ENCODE peak calls at places on chromosomes 11 and 22, in four cellular contexts. One of them, this sample, is unnamed. For H3K36me3 and H3K4me1, the result is how much of the 10 kb centered on the place peaks cover.

GRCh38 chr11:59267196-59267595 is 54.5 kb upstream of the MPEG1 start:
- DNase-seq in uterus: no peak
- DNase-seq in CD8-positive, alpha-beta memory T cell: no peak
- DNase-seq in neural progenitor cell: no peak
- DNase-seq in this sample: no peak

GRCh38 chr11:114296190-114296978 is at the start of gene NNMT:
- DNase-seq in CD8-positive, alpha-beta memory T cell: no peak
- DNase-seq in neural progenitor cell: no peak
- DNase-seq in uterus: peak
- DNase-seq in this sample: no peak

GRCh38 chr11:67440229-67441081 is 2.8 kb downstream of the CORO1B start:
- DNase-seq in uterus: no peak
- DNase-seq in CD8-positive, alpha-beta memory T cell: no peak
- DNase-seq in neural progenitor cell: no peak
- DNase-seq in this sample: no peak

GRCh38 chr11:119742263-119742861 is 13.4 kb upstream of the NECTIN1 start:
- DNase-seq in uterus: no peak
- DNase-seq in neural progenitor cell: peak
- DNase-seq in CD8-positive, alpha-beta memory T cell: no peak
- DNase-seq in this sample: no peak

GRCh38 chr11:73576226-73576625 is 21.7 kb downstream of the FAM168A start:
- DNase-seq in uterus: no peak
- DNase-seq in neural progenitor cell: peak
- DNase-seq in CD8-positive, alpha-beta memory T cell: no peak
- DNase-seq in this sample: no peak

GRCh38 chr11:26319906-26320305 is 12.0 kb upstream of the ANO3 start:
- DNase-seq in neural progenitor cell: peak
- DNase-seq in CD8-positive, alpha-beta memory T cell: no peak
- DNase-seq in uterus: no peak
- DNase-seq in this sample: no peak

GRCh38 chr11:119100960-119101349 is 698 bp downstream of the DPAGT1 start:
- DNase-seq in uterus: no peak
- DNase-seq in CD8-positive, alpha-beta memory T cell: no peak
- DNase-seq in neural progenitor cell: peak
- DNase-seq in this sample: no peak

GRCh38 chr11:19367051-19367709 is 126.4 kb upstream of the E2F8 start:
- DNase-seq in CD8-positive, alpha-beta memory T cell: no peak
- DNase-seq in uterus: no peak
- DNase-seq in neural progenitor cell: no peak
- DNase-seq in this sample: no peak

GRCh38 chr11:69013009-69013951 is at the start of gene MRGPRF:
- DNase-seq in uterus: peak
- DNase-seq in neural progenitor cell: peak
- DNase-seq in CD8-positive, alpha-beta memory T cell: no peak
- DNase-seq in this sample: no peak

GRCh38 chr11:30487200-30487898 is 98.8 kb downstream of the MPPED2 start:
- DNase-seq in neural progenitor cell: no peak
- DNase-seq in CD8-positive, alpha-beta memory T cell: no peak
- DNase-seq in uterus: no peak
- DNase-seq in this sample: no peak

GRCh38 chr11:20178976-20179375 is 18.7 kb upstream of the DBX1 start:
- DNase-seq in CD8-positive, alpha-beta memory T cell: no peak
- DNase-seq in neural progenitor cell: no peak
- DNase-seq in uterus: no peak
- DNase-seq in this sample: no peak

GRCh38 chr11:19027829-19028595 is 32.5 kb downstream of the MRGPRX2 start:
- DNase-seq in uterus: no peak
- DNase-seq in neural progenitor cell: no peak
- DNase-seq in CD8-positive, alpha-beta memory T cell: no peak
- DNase-seq in this sample: no peak

GRCh38 chr22:42883121-42883520 is 26.0 kb upstream of the ARFGAP3 start:
- DNase-seq in uterus: no peak
- DNase-seq in neural progenitor cell: no peak
- DNase-seq in CD8-positive, alpha-beta memory T cell: no peak
- DNase-seq in this sample: no peak

GRCh38 chr22:46791201-46791731 is 28.8 kb downstream of the TBC1D22A start:
- DNase-seq in uterus: peak
- DNase-seq in neural progenitor cell: no peak
- DNase-seq in CD8-positive, alpha-beta memory T cell: peak
- DNase-seq in this sample: peak

GRCh38 chr11:102260241-102260640 is 57.0 kb upstream of the BIRC3 start:
- DNase-seq in neural progenitor cell: peak
- DNase-seq in CD8-positive, alpha-beta memory T cell: no peak
- DNase-seq in uterus: no peak
- DNase-seq in this sample: no peak

GRCh38 chr11:109554951-109555350 is 133.0 kb downstream of the C11orf87 start:
- DNase-seq in neural progenitor cell: no peak
- DNase-seq in uterus: no peak
- DNase-seq in CD8-positive, alpha-beta memory T cell: no peak
- DNase-seq in this sample: no peak

GRCh38 chr22:47883757-47884156 is 1121.3 kb downstream of the TBC1D22A start:
- DNase-seq in uterus: no peak
- DNase-seq in neural progenitor cell: no peak
- DNase-seq in CD8-positive, alpha-beta memory T cell: no peak
- DNase-seq in this sample: no peak

GRCh38 chr11:57330029-57330428 is 5.3 kb upstream of the TNKS1BP1 start:
- DNase-seq in uterus: no peak
- DNase-seq in neural progenitor cell: no peak
- DNase-seq in CD8-positive, alpha-beta memory T cell: no peak
- DNase-seq in this sample: no peak
- H3K36me3 ChIP-seq in uterus: under half
- H3K36me3 ChIP-seq in neural progenitor cell: under half
- H3K36me3 ChIP-seq in CD8-positive, alpha-beta memory T cell: under half
- H3K36me3 ChIP-seq in this sample: half or more

DNA sequence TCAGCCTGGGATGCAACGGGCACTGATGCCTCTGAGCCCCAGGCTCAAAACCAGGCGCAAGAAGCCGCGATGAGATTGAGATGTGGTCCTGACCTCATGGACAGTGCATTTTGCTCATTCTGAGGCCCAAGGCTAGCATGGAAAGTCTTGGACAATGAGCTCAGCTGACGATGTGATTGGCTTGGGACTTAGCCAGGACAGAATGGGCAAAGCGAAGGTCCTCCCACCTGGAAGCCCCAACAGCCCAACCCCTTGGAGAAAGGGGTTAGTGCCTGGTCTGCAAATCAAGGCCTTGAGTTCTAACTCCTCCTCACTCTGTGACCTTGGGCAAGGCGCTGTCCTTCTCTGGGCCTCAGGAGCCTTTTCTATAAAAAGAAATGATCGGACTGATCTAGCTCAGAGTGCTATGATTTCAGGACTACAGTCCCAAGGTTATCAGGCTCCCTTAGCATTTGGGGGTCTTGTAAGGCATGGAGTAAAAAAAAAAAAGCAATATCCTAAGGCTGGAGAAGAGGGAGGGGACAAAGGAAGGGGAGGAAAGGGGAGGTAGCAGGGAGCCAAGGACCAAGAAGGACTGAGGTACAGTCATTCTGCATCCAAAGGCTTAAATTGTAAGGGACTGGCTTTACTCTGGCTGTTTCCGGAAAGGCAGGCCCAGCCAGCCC is 2.7 kb downstream of the SLC43A3 start:
- DNase-seq in neural progenitor cell: no peak
- DNase-seq in CD8-positive, alpha-beta memory T cell: no peak
- DNase-seq in uterus: no peak
- DNase-seq in this sample: no peak
- H3K4me1 ChIP-seq in neural progenitor cell: under half
- H3K4me1 ChIP-seq in CD8-positive, alpha-beta memory T cell: under half
- H3K4me1 ChIP-seq in uterus: under half
- H3K4me1 ChIP-seq in this sample: under half

GRCh38 chr22:40408718-40409612 is 38.6 kb downstream of the SGSM3 start:
- DNase-seq in neural progenitor cell: no peak
- DNase-seq in CD8-positive, alpha-beta memory T cell: no peak
- DNase-seq in uterus: no peak
- DNase-seq in this sample: no peak

GRCh38 chr22:40406063-40406890 is 35.9 kb downstream of the SGSM3 start:
- DNase-seq in neural progenitor cell: no peak
- DNase-seq in uterus: no peak
- DNase-seq in CD8-positive, alpha-beta memory T cell: no peak
- DNase-seq in this sample: no peak

GRCh38 chr22:40407021-40407761 is 36.8 kb downstream of the SGSM3 start:
- DNase-seq in uterus: no peak
- DNase-seq in CD8-positive, alpha-beta memory T cell: no peak
- DNase-seq in neural progenitor cell: no peak
- DNase-seq in this sample: no peak

GRCh38 chr22:40409613-40410113 is 39.3 kb downstream of the SGSM3 start:
- DNase-seq in uterus: no peak
- DNase-seq in CD8-positive, alpha-beta memory T cell: no peak
- DNase-seq in neural progenitor cell: no peak
- DNase-seq in this sample: no peak

GRCh38 chr22:40407831-40408717 is 37.7 kb downstream of the SGSM3 start:
- DNase-seq in neural progenitor cell: no peak
- DNase-seq in uterus: no peak
- DNase-seq in CD8-positive, alpha-beta memory T cell: no peak
- DNase-seq in this sample: no peak
- H3K36me3 ChIP-seq in neural progenitor cell: under half
- H3K36me3 ChIP-seq in uterus: under half
- H3K36me3 ChIP-seq in CD8-positive, alpha-beta memory T cell: under half
- H3K36me3 ChIP-seq in this sample: half or more

GRCh38 chr22:27868738-27869282 is 50.2 kb downstream of the PITPNB start:
- DNase-seq in neural progenitor cell: no peak
- DNase-seq in CD8-positive, alpha-beta memory T cell: no peak
- DNase-seq in uterus: no peak
- DNase-seq in this sample: no peak
- H3K4me1 ChIP-seq in neural progenitor cell: under half
- H3K4me1 ChIP-seq in CD8-positive, alpha-beta memory T cell: under half
- H3K4me1 ChIP-seq in uterus: under half
- H3K4me1 ChIP-seq in this sample: under half

GRCh38 chr22:49449377-49449776 is 378.3 kb downstream of the BRD1 start:
- DNase-seq in CD8-positive, alpha-beta memory T cell: no peak
- DNase-seq in uterus: no peak
- DNase-seq in neural progenitor cell: no peak
- DNase-seq in this sample: no peak
- H3K36me3 ChIP-seq in CD8-positive, alpha-beta memory T cell: under half
- H3K36me3 ChIP-seq in uterus: under half
- H3K36me3 ChIP-seq in neural progenitor cell: under half
- H3K36me3 ChIP-seq in this sample: under half

GRCh38 chr22:37546436-37547248 is 13.6 kb upstream of the CDC42EP1 start:
- DNase-seq in uterus: no peak
- DNase-seq in neural progenitor cell: peak
- DNase-seq in CD8-positive, alpha-beta memory T cell: no peak
- DNase-seq in this sample: no peak

GRCh38 chr22:37545703-37546435 is 14.4 kb upstream of the CDC42EP1 start:
- DNase-seq in neural progenitor cell: peak
- DNase-seq in uterus: peak
- DNase-seq in CD8-positive, alpha-beta memory T cell: no peak
- DNase-seq in this sample: no peak

GRCh38 chr22:37542959-37543358 is 17.3 kb upstream of the CDC42EP1 start:
- DNase-seq in neural progenitor cell: no peak
- DNase-seq in CD8-positive, alpha-beta memory T cell: no peak
- DNase-seq in uterus: no peak
- DNase-seq in this sample: no peak

GRCh38 chr22:37547249-37547741 is 13.0 kb upstream of the CDC42EP1 start:
- DNase-seq in neural progenitor cell: no peak
- DNase-seq in CD8-positive, alpha-beta memory T cell: no peak
- DNase-seq in uterus: no peak
- DNase-seq in this sample: no peak

GRCh38 chr22:37544955-37545702 is 15.2 kb upstream of the CDC42EP1 start:
- DNase-seq in uterus: peak
- DNase-seq in neural progenitor cell: peak
- DNase-seq in CD8-positive, alpha-beta memory T cell: peak
- DNase-seq in this sample: peak
- H3K4me1 ChIP-seq in uterus: under half
- H3K4me1 ChIP-seq in neural progenitor cell: under half
- H3K4me1 ChIP-seq in CD8-positive, alpha-beta memory T cell: under half
- H3K4me1 ChIP-seq in this sample: under half

GRCh38 chr11:72023335-72023734 is 24.6 kb downstream of the IL18BP start:
- DNase-seq in neural progenitor cell: no peak
- DNase-seq in uterus: no peak
- DNase-seq in CD8-positive, alpha-beta memory T cell: no peak
- DNase-seq in this sample: no peak
- H3K36me3 ChIP-seq in neural progenitor cell: under half
- H3K36me3 ChIP-seq in uterus: under half
- H3K36me3 ChIP-seq in CD8-positive, alpha-beta memory T cell: half or more
- H3K36me3 ChIP-seq in this sample: half or more

GRCh38 chr11:122187373-122188165 is 71.6 kb upstream of the BLID start:
- DNase-seq in neural progenitor cell: no peak
- DNase-seq in uterus: no peak
- DNase-seq in CD8-positive, alpha-beta memory T cell: no peak
- DNase-seq in this sample: no peak
- H3K4me1 ChIP-seq in neural progenitor cell: under half
- H3K4me1 ChIP-seq in uterus: under half
- H3K4me1 ChIP-seq in CD8-positive, alpha-beta memory T cell: under half
- H3K4me1 ChIP-seq in this sample: under half